ENCODE peak calls at places on chromosomes 4 and X, in four cellular contexts. K is occipital lobe; W is aorta; Z is CD4-positive, CD25-positive, alpha-beta regulatory T cell. G is an unnamed sample.

GRCh38 chr4:183746305-183747229 is 87.5 kb downstream of the TRAPPC11 start:
- DNase-seq in K (no peak), W (peak; percentile 79), Z (no peak), G (no peak)

GRCh38 chr4:111435986-111436744 is 709.1 kb upstream of the FAM241A start:
- DNase-seq in K (no peak), W (no peak), Z (no peak), G (no peak)

GRCh38 chrX:10021461-10022272 is 54.5 kb downstream of the CLDN34 start:
- DNase-seq in K (no peak), W (no peak), Z (no peak), G (no peak)

GRCh38 chrX:154043003-154043402 is 23.3 kb upstream of the IRAK1 start:
- DNase-seq in K (no peak), W (no peak), Z (no peak), G (no peak)

GRCh38 chr4:105894570-105895323 is 524 bp upstream of the NPNT start:
- DNase-seq in K (no peak), W (peak; percentile 83), Z (no peak), G (no peak)

GRCh38 chrX:53081925-53082772 is at the start of gene TSPYL2:
- DNase-seq in K (peak; percentile 90), W (peak; percentile 96), Z (peak; percentile 90), G (peak; percentile 92)

GRCh38 chrX:44651347-44651746 is 108.7 kb upstream of the FUNDC1 start:
- DNase-seq in K (no peak), W (no peak), Z (no peak), G (no peak)

GRCh38 chrX:1384738-1385250 is 7.1 kb downstream of the SLC25A6 start:
- DNase-seq in K (no peak), W (peak; percentile 71), Z (no peak), G (no peak)

GRCh38 chr4:1590244-1590643 is 93.9 kb downstream of the FAM53A start:
- DNase-seq in K (no peak), W (peak; percentile 26), Z (no peak), G (no peak)

GRCh38 chrX:131068945-131069719 is 11.0 kb downstream of the ARHGAP36 start:
- DNase-seq in K (no peak), W (no peak), Z (no peak), G (no peak)

GRCh38 chrX:132750312-132751042 is 208.0 kb downstream of the HS6ST2 start:
- DNase-seq in K (no peak), W (no peak), Z (no peak), G (no peak)

GRCh38 chr4:155007660-155008176 is 200.7 kb upstream of the NPY2R start:
- DNase-seq in K (no peak), W (no peak), Z (no peak), G (no peak)

GRCh38 chrX:45295587-45295986 is 94.9 kb upstream of the DIPK2B start:
- DNase-seq in K (no peak), W (no peak), Z (no peak), G (no peak)

GRCh38 chr4:118682928-118683327 is 2.3 kb upstream of the METTL14 start:
- DNase-seq in K (no peak), W (no peak), Z (no peak), G (no peak)

GRCh38 chr4:113423631-113424030 is 337.9 kb downstream of the CAMK2D start:
- DNase-seq in K (no peak), W (no peak), Z (no peak), G (no peak)

GRCh38 chr4:186015212-186015817 is 53.6 kb upstream of the TLR3 start:
- DNase-seq in K (no peak), W (no peak), Z (no peak), G (no peak)

GRCh38 chr4:109846395-109847098 is 1.4 kb upstream of the LRIT3 start:
- DNase-seq in K (no peak), W (no peak), Z (no peak), G (no peak)

GRCh38 chrX:132821974-132822633 is 136.3 kb downstream of the HS6ST2 start:
- DNase-seq in K (no peak), W (no peak), Z (no peak), G (no peak)

GRCh38 chr4:27595956-27596355 is 735.3 kb downstream of the STIM2 start:
- DNase-seq in K (no peak), W (no peak), Z (no peak), G (no peak)

GRCh38 chrX:17046478-17047097 is 100.1 kb downstream of the REPS2 start:
- DNase-seq in K (peak; percentile 19), W (no peak), Z (peak; percentile 3), G (peak; percentile 30)

GRCh38 chr4:174378951-174379350 is 95.2 kb downstream of the CEP44 start:
- DNase-seq in K (no peak), W (no peak), Z (no peak), G (no peak)

GRCh38 chr4:53476232-53477037 is 99.0 kb downstream of the FIP1L1 start:
- DNase-seq in K (no peak), W (peak; percentile 83), Z (no peak), G (no peak)

GRCh38 chrX:30941898-30942297 is 52.8 kb upstream of the TAB3 start:
- DNase-seq in K (no peak), W (no peak), Z (no peak), G (no peak)

GRCh38 chr4:125681240-125681639 is 366.5 kb downstream of the FAT4 start:
- DNase-seq in K (no peak), W (no peak), Z (no peak), G (no peak)

GRCh38 chr4:57071340-57071739 is 38.8 kb downstream of the IGFBP7 start:
- DNase-seq in K (no peak), W (no peak), Z (no peak), G (no peak)

GRCh38 chrX:119729408-119730201 is 28.8 kb upstream of the SOWAHD start:
- DNase-seq in K (no peak), W (no peak), Z (peak; percentile 46), G (peak; percentile 78)

GRCh38 chrX:115561605-115562491 is 874 bp downstream of the PLS3 start:
- DNase-seq in K (no peak), W (peak; percentile 78), Z (no peak), G (no peak)

GRCh38 chr4:99998062-99998880 is 48.2 kb upstream of the H2AZ1 start:
- DNase-seq in K (no peak), W (no peak), Z (no peak), G (no peak)